ENCODE peak calls at places on chromosomes 3 and 15, in five cellular contexts. N, V, D, L and M are unnamed samples. For H3K27me3, the result is how much of the 10 kb centered on the place peaks cover.

GRCh38 chr3:134308350-134308891 is 57.8 kb upstream of the RYK start:
- DNase-seq in L (peak), D (peak), N (peak), V (no peak), M (peak)

GRCh38 chr15:95298729-95299128 is 1031.8 kb upstream of the NR2F2 start:
- DNase-seq in L (no peak), V (no peak), D (no peak), N (no peak), M (no peak)

GRCh38 chr3:101567528-101568317 is 6.1 kb downstream of the TRMT10C start:
- DNase-seq in L (no peak), V (no peak), N (no peak), D (no peak), M (no peak)

GRCh38 chr15:85743392-85744045 is 51.2 kb downstream of the KLHL25 start:
- DNase-seq in L (no peak), D (no peak), N (no peak), V (no peak), M (no peak)

GRCh38 chr3:129278970-129279906 is 568 bp downstream of the HMCES start:
- DNase-seq in N (peak), V (no peak), L (peak), D (peak), M (peak)

GRCh38 chr3:138511990-138512389 is 77.6 kb downstream of the ESYT3 start:
- DNase-seq in V (no peak), N (no peak), L (no peak), D (no peak), M (no peak)

GRCh38 chr3:102059145-102059943 is 210.0 kb downstream of the NFKBIZ start:
- DNase-seq in L (no peak), N (no peak), D (no peak), V (no peak), M (no peak)

GRCh38 chr15:82312611-82313349 is 36.5 kb downstream of the GOLGA6L10 start:
- DNase-seq in V (no peak), D (no peak), L (no peak), N (no peak), M (no peak)

GRCh38 chr3:89522168-89522567 is 414.7 kb downstream of the EPHA3 start:
- DNase-seq in N (no peak), L (no peak), V (no peak), D (no peak), M (no peak)

GRCh38 chr15:41291065-41291631 is 41.2 kb downstream of the OIP5 start:
- DNase-seq in L (no peak), N (no peak), V (no peak), D (no peak), M (no peak)

GRCh38 chr15:81224232-81224631 is 27.6 kb downstream of the IL16 start:
- DNase-seq in N (no peak), L (no peak), V (no peak), D (no peak), M (no peak)

GRCh38 chr3:13103416-13104058 is 30.3 kb upstream of the IQSEC1 start:
- DNase-seq in V (no peak), N (no peak), L (no peak), D (no peak), M (no peak)

GRCh38 chr3:143188881-143189280 is 69.3 kb downstream of the CHST2 start:
- DNase-seq in D (no peak), N (no peak), L (no peak), V (no peak), M (no peak)

GRCh38 chr3:278300-279064 is 81.9 kb downstream of the CHL1 start:
- DNase-seq in V (no peak), N (no peak), L (no peak), D (no peak), M (no peak)

GRCh38 chr3:114111060-114111790 is 54.7 kb downstream of the QTRT2 start:
- DNase-seq in V (no peak), D (no peak), L (no peak), N (no peak), M (no peak)

GRCh38 chr3:149512073-149512782 is 37.7 kb downstream of the TM4SF4 start:
- DNase-seq in D (peak), V (no peak), N (no peak), L (peak), M (no peak)

GRCh38 chr3:31777092-31777491 is 204.0 kb downstream of the OSBPL10 start:
- DNase-seq in N (no peak), D (no peak), V (no peak), L (no peak), M (peak)

GRCh38 chr15:31302778-31303433 is 23.7 kb upstream of the KLF13 start:
- DNase-seq in L (no peak), D (no peak), N (no peak), V (no peak), M (no peak)

GRCh38 chr15:74724570-74725240 is 623 bp downstream of the CYP1A1 start:
- DNase-seq in N (no peak), L (no peak), D (no peak), V (no peak), M (no peak)

GRCh38 chr3:139561428-139561827 is 21.9 kb upstream of the RBP1 start:
- DNase-seq in N (no peak), V (no peak), D (no peak), L (no peak), M (no peak)

GRCh38 chr3:71998995-71999673 is 214.2 kb upstream of the PROK2 start:
- DNase-seq in N (no peak), V (peak), L (no peak), D (no peak), M (peak)

GRCh38 chr3:51621091-51621892 is 49.8 kb upstream of the TEX264 start:
- DNase-seq in D (no peak), N (no peak), L (no peak), V (no peak), M (peak)

GRCh38 chr3:61311044-61311443 is 59.8 kb upstream of the FHIT start:
- DNase-seq in V (no peak), N (no peak), D (no peak), L (no peak), M (no peak)

GRCh38 chr15:40926659-40927496 is 2.3 kb upstream of the DLL4 start:
- DNase-seq in V (no peak), L (no peak), N (no peak), D (no peak), M (no peak)

GRCh38 chr15:72964135-72964534 is 88.1 kb upstream of the NEO1 start:
- DNase-seq in V (no peak), L (no peak), N (no peak), D (no peak), M (no peak)

GRCh38 chr15:38164061-38164460 is 88.6 kb upstream of the SPRED1 start:
- DNase-seq in N (no peak), D (no peak), V (no peak), L (no peak), M (no peak)

GRCh38 chr15:76196286-76196948 is 114.9 kb downstream of the ETFA start:
- DNase-seq in N (no peak), D (peak), V (peak), L (peak), M (peak)

GRCh38 chr3:31999902-32000439 is 18.4 kb downstream of the ZNF860 start:
- DNase-seq in D (no peak), V (no peak), N (no peak), L (no peak), M (no peak)

GRCh38 chr3:136381051-136381450 is 130.9 kb downstream of the PCCB start:
- DNase-seq in L (no peak), V (no peak), D (no peak), N (no peak), M (no peak)

GRCh38 chr3:155356594-155357370 is 63.3 kb upstream of the STRIT1 start:
- DNase-seq in L (no peak), N (no peak), V (no peak), D (no peak), M (no peak)

GRCh38 chr3:122415762-122416654 is at the start of gene WDR5B:
- DNase-seq in L (peak), D (peak), V (peak), N (peak), M (peak)

GRCh38 chr3:30768703-30769550 is 125.5 kb downstream of the GADL1 start:
- DNase-seq in D (peak), L (peak), V (no peak), N (peak), M (no peak)

GRCh38 chr15:100807028-100807427 is 72.6 kb upstream of the ALDH1A3 start:
- DNase-seq in L (no peak), V (no peak), N (no peak), D (no peak), M (no peak)

GRCh38 chr15:84790676-84791075 is 26.5 kb upstream of the ALPK3 start:
- DNase-seq in D (no peak), L (no peak), N (no peak), V (no peak), M (no peak)

GRCh38 chr3:48314542-48314941 is 18.9 kb downstream of the SPINK8 start:
- DNase-seq in V (no peak), L (no peak), D (no peak), N (no peak), M (no peak)

GRCh38 chr3:97692831-97693230 is 71.7 kb upstream of the ARL6 start:
- DNase-seq in V (no peak), D (no peak), N (no peak), L (no peak), M (no peak)

GRCh38 chr3:39317571-39318169 is 11.8 kb upstream of the CCR8 start:
- DNase-seq in N (no peak), D (no peak), L (no peak), V (no peak), M (no peak)

GRCh38 chr3:34969513-34969912 is 669.8 kb upstream of the ARPP21 start:
- DNase-seq in N (no peak), D (no peak), V (no peak), L (no peak), M (no peak)

GRCh38 chr3:56469141-56469540 is 874 bp upstream of the ERC2 start:
- DNase-seq in V (no peak), L (no peak), N (no peak), D (no peak), M (no peak)
- H3K27me3 ChIP-seq in V (under half), L (under half), N (under half), D (under half), M (half or more)

DNA sequence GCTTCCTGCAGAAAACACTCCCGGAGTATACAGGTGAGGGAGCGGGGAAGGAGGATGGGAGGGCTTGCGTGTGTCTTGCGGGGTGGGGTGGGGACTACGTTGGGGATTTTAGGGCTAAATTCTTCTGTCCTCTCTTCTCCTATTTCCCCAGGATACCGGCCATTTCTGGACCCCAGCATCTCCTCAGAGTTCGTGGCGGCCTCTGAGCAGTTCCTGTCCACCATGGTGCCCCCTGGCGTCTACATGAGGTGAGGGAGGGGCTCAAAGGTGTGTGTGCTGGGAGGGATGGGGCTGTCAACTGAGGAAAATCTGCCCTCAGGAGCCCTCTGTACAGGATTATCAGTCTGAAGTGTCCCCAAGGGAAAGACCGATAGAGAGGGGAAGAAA is 6.6 kb downstream of the DUOX1 start:
- DNase-seq in D (no peak), V (no peak), L (no peak), N (no peak), M (no peak)
- H3K27me3 ChIP-seq in D (under half), V (under half), L (under half), N (under half), M (under half)

DNA sequence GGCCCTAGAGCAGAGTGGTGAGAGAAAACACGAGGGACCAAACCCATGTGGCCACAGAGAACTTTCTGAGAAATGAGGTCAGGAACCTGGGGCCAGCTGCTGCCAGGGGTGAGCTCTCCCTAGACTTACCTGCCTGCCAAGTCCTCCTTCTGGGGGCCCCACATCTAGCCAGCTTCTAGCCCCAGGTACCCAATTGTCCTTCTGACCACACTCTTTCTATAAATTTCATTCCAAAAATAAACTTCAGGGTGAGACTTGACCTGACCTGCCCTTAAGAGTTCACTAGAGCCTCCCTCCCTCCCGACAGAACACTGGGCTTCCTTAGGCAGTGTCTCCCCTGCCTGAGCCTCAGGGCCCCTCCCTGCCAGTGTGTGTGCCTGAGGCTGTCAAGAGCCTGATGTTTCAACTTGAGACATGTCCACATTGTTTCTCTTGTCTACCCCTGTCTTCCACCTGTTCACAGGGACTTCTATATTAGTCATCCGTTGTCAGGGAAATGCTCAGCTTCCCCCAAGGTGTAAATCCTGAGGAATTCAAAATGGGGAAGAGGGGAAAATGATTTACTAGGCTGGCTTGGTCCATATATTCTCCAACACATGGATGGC is 312.8 kb upstream of the TLE3 start:
- DNase-seq in V (no peak), N (no peak), L (no peak), D (no peak), M (peak)
- H3K27me3 ChIP-seq in V (under half), N (under half), L (under half), D (under half), M (half or more)

DNA sequence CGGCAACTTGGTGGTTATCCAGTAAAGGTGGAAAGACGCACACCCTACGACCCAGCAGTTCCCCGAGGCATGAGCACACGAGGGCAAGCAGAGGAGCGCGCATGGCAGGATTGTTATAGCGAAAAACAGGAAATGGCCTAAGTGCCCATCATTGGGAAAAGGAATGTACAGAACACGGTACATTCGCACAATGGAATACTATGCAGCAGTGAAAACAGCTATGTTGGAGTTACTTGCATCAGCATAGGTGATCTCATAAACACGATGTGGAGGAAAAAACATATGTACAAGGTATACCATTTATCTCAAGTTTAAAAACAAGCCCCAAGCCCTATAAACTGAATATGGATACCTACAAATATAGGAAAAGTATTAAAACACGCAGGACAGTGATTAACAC is 6.7 kb upstream of the LINGO1 start:
- DNase-seq in L (no peak), N (no peak), V (no peak), D (no peak), M (no peak)
- H3K27me3 ChIP-seq in L (under half), N (under half), V (under half), D (under half), M (under half)

GRCh38 chr15:96353378-96353930 is 23.0 kb downstream of the NR2F2 start:
- DNase-seq in D (no peak), V (no peak), L (no peak), N (no peak), M (no peak)
- H3K27me3 ChIP-seq in D (under half), V (under half), L (under half), N (half or more), M (under half)

GRCh38 chr3:194166682-194167479 is 30.9 kb downstream of the HES1 start:
- DNase-seq in D (peak), L (no peak), N (no peak), V (no peak), M (no peak)
- H3K27me3 ChIP-seq in D (under half), L (under half), N (under half), V (under half), M (half or more)

DNA sequence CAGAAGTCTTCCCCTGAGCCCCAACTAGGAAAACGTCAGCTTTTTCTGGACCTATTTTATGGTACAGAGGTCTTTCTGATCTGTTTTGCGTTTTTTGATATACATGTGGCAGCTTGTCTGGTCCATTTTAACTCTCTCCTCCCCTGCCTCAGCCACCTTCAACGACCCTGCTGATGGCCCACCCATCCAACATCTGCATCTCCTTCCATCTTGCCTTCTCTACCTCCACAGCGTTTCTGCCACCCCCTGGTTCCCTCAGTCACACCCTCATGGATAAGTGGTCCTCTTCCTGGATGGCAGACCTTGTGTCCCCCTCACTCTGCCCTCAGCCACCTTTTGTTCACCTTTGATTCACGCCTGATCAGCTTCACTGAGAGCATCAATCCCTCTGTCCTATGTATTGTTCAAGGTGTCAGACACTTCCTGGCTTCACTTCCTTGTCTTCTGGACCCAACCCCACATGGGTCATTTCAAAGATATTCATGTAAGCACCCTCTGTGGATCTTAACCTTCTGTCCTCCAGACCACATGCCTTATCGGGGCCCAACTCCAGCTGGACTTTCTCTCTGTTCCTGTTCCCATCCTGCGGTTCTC is 13.5 kb downstream of the AHSG start:
- DNase-seq in D (no peak), L (no peak), N (no peak), V (no peak), M (no peak)
- H3K27me3 ChIP-seq in D (under half), L (under half), N (under half), V (under half), M (under half)

GRCh38 chr3:125059488-125060245 is 3.9 kb upstream of the HEG1 start:
- DNase-seq in V (no peak), L (no peak), D (no peak), N (no peak), M (no peak)
- H3K27me3 ChIP-seq in V (under half), L (under half), D (under half), N (under half), M (under half)

GRCh38 chr3:46378426-46378942 is 7.7 kb downstream of the CCR5 start:
- DNase-seq in V (no peak), L (peak), N (peak), D (peak), M (peak)
- H3K27me3 ChIP-seq in V (under half), L (under half), N (under half), D (under half), M (under half)

GRCh38 chr3:184593923-184594303 is 32.3 kb downstream of the EPHB3 start:
- DNase-seq in L (no peak), D (no peak), V (no peak), N (no peak), M (no peak)

GRCh38 chr3:184591789-184592188 is 30.2 kb downstream of the EPHB3 start:
- DNase-seq in L (no peak), N (no peak), V (no peak), D (peak), M (no peak)

GRCh38 chr3:184590795-184591194 is 29.2 kb downstream of the EPHB3 start:
- DNase-seq in V (no peak), N (no peak), L (no peak), D (peak), M (no peak)

GRCh38 chr3:184593201-184593922 is 31.8 kb downstream of the EPHB3 start:
- DNase-seq in N (no peak), D (peak), V (no peak), L (no peak), M (no peak)

DNA sequence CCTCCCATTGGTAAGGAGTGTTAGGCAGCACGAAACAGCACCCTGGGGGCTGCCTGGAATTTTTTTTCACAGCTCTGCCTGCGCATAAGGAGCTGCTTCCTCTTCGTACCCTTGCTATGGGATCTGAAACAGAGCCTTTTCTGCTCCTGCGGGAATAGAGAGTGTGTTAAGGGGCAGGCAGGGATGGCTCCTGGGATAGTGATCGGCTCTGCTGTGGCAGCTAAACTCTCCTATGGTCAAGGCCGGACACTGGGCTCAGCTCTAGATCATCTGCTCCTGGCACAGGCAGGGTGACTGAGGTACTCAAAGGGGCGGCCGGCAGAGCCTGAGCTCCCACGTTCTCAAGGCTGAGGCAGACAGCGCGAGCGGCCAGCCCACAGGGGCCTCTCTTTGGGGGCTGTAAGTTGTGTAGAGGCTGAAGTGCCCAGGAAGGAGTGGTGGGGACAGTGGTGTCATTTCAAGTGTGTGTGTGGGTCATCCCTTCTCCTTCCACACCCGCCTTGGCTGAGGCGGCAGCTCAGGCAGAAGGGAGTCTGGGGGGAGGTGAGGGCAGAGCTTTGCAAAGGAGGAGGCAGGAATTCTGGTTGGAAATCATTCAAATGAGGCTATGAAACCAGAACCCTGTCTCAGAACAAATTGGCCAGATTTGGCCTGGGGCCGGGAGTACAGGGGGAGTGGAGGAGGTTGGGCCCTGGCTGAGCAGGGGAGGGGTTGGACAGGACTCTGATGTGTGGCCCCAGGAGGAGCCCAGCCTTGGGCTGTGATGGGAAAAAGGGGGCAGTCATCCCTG is 31.0 kb downstream of the EPHB3 start:
- DNase-seq in N (no peak), V (peak), D (peak), L (no peak), M (no peak)
- H3K27me3 ChIP-seq in N (under half), V (under half), D (under half), L (under half), M (under half)